ENCODE peak calls at places on chromosomes 16 and 17, in ten cellular contexts. D is left cardiac atrium; B is mesenchymal stem cell; I is progenitor cell of endocrine pancreas; G is AG04450; E is sciatic nerve; Q is fibroblast of lung; Z is activated CD4-positive, alpha-beta T cell treated with anti-CD3 and anti-CD28 coated beads, Interleukin-2, amount 50 U/mL, for 1 hour; W is colonic mucosa; F is omental fat pad. M is an unnamed sample.

GRCh38 chr17:7440113-7440822 is 956 bp downstream of the FGF11 start:
- DNase-seq in D (peak), B (peak), I (no peak), G (no peak), E (peak), Q (peak), Z (peak), W (peak), F (peak), M (no peak)

GRCh38 chr16:87278191-87279093 is 38.8 kb downstream of the C16orf95 start:
- DNase-seq in D (peak), B (peak), I (peak), G (peak), E (peak), Q (peak), Z (peak), W (peak), F (peak), M (peak)

GRCh38 chr17:5719976-5720375 is 135.7 kb upstream of the NLRP1 start:
- DNase-seq in D (no peak), B (peak), I (no peak), G (no peak), E (no peak), Q (no peak), Z (no peak), W (no peak), F (no peak), M (no peak)

GRCh38 chr17:6304894-6305612 is 129.9 kb downstream of the AIPL1 start:
- DNase-seq in D (no peak), B (no peak), I (no peak), G (no peak), E (no peak), Q (no peak), Z (no peak), W (no peak), F (no peak), M (no peak)

GRCh38 chr17:19579867-19580565 is 46.4 kb downstream of the SLC47A1 start:
- DNase-seq in D (peak), B (no peak), I (peak), G (no peak), E (no peak), Q (no peak), Z (no peak), W (no peak), F (no peak), M (no peak)

GRCh38 chr16:67528222-67528869 is at the start of gene RIPOR1:
- DNase-seq in D (peak), B (peak), I (peak), G (no peak), E (peak), Q (no peak), Z (peak), W (peak), F (no peak), M (peak)

GRCh38 chr17:14204084-14204483 is 32.6 kb downstream of the CDRT15 start:
- DNase-seq in D (no peak), B (no peak), I (no peak), G (no peak), E (no peak), Q (no peak), Z (no peak), W (no peak), F (no peak), M (no peak)

GRCh38 chr17:69300222-69300621 is 26.7 kb downstream of the ABCA5 start:
- DNase-seq in D (no peak), B (no peak), I (no peak), G (no peak), E (no peak), Q (peak), Z (no peak), W (no peak), F (no peak), M (no peak)

GRCh38 chr17:4858880-4859260 is 25.7 kb downstream of the MINK1 start:
- DNase-seq in D (peak), B (no peak), I (no peak), G (no peak), E (no peak), Q (no peak), Z (no peak), W (peak), F (no peak), M (no peak)

GRCh38 chr16:58338205-58338604 is 43.4 kb upstream of the PRSS54 start:
- DNase-seq in D (no peak), B (no peak), I (no peak), G (no peak), E (no peak), Q (no peak), Z (no peak), W (no peak), F (no peak), M (no peak)

GRCh38 chr16:11254913-11255736 is 879 bp downstream of the SOCS1 start:
- DNase-seq in D (peak), B (peak), I (peak), G (no peak), E (peak), Q (peak), Z (peak), W (peak), F (no peak), M (no peak)

GRCh38 chr17:38419508-38419981 is 8.7 kb upstream of the ARHGAP23 start:
- DNase-seq in D (no peak), B (no peak), I (no peak), G (no peak), E (no peak), Q (no peak), Z (no peak), W (no peak), F (no peak), M (no peak)

GRCh38 chr17:17535957-17536356 is 39.8 kb upstream of the RASD1 start:
- DNase-seq in D (peak), B (no peak), I (no peak), G (no peak), E (peak), Q (peak), Z (no peak), W (peak), F (no peak), M (peak)

GRCh38 chr16:11972128-11972527 is 4.4 kb upstream of the SNX29 start:
- DNase-seq in D (no peak), B (peak), I (no peak), G (no peak), E (no peak), Q (no peak), Z (no peak), W (peak), F (no peak), M (no peak)

GRCh38 chr17:2709173-2709661 is 2.3 kb downstream of the CLUH start:
- DNase-seq in D (no peak), B (no peak), I (no peak), G (no peak), E (no peak), Q (no peak), Z (no peak), W (peak), F (no peak), M (no peak)

GRCh38 chr17:65533056-65533745 is 28.2 kb downstream of the AXIN2 start:
- DNase-seq in D (no peak), B (no peak), I (no peak), G (no peak), E (no peak), Q (no peak), Z (no peak), W (no peak), F (no peak), M (no peak)

GRCh38 chr17:47848198-47848513 is 2.8 kb downstream of the SP6 start:
- DNase-seq in D (no peak), B (no peak), I (no peak), G (no peak), E (no peak), Q (no peak), Z (no peak), W (no peak), F (no peak), M (no peak)

GRCh38 chr17:40070644-40070894 is 7.8 kb downstream of the THRA start:
- DNase-seq in D (no peak), B (no peak), I (no peak), G (no peak), E (no peak), Q (no peak), Z (no peak), W (no peak), F (no peak), M (no peak)

GRCh38 chr17:4822835-4823234 is 10.3 kb upstream of the MINK1 start:
- DNase-seq in D (no peak), B (no peak), I (no peak), G (no peak), E (no peak), Q (no peak), Z (no peak), W (no peak), F (no peak), M (no peak)

GRCh38 chr17:17387461-17388362 is 84.5 kb downstream of the NT5M start:
- DNase-seq in D (no peak), B (peak), I (peak), G (no peak), E (no peak), Q (no peak), Z (no peak), W (peak), F (no peak), M (no peak)

GRCh38 chr16:72552675-72553074 is 380.7 kb upstream of the PMFBP1 start:
- DNase-seq in D (no peak), B (no peak), I (no peak), G (no peak), E (no peak), Q (no peak), Z (no peak), W (no peak), F (no peak), M (no peak)

GRCh38 chr16:50635505-50636392 is 45.4 kb downstream of the SNX20 start:
- DNase-seq in D (no peak), B (no peak), I (no peak), G (no peak), E (no peak), Q (no peak), Z (no peak), W (no peak), F (no peak), M (no peak)

GRCh38 chr16:30028438-30029093 is 2.5 kb downstream of the TLCD3B start:
- DNase-seq in D (no peak), B (peak), I (peak), G (no peak), E (no peak), Q (no peak), Z (no peak), W (no peak), F (no peak), M (no peak)

GRCh38 chr16:50309527-50310307 is 43.4 kb downstream of the ADCY7 start:
- DNase-seq in D (no peak), B (no peak), I (no peak), G (no peak), E (no peak), Q (no peak), Z (no peak), W (no peak), F (no peak), M (no peak)

GRCh38 chr17:67992541-67993152 is 3.6 kb downstream of the C17orf58 start:
- DNase-seq in D (no peak), B (no peak), I (no peak), G (no peak), E (no peak), Q (no peak), Z (no peak), W (peak), F (no peak), M (no peak)